ENCODE peak calls at places on chromosome 18, in six cellular contexts. A is IMR-90, O is neuronal stem cell, V is mesenchymal stem cell, B is H1, M is trophoblast cell. H is an unnamed sample.

GRCh38 chr18:25284861-25285574 is 66.9 kb downstream of the ZNF521 start:
- DNase-seq in A (peak; percentile 41), O (no peak), V (peak; percentile 77), B (no peak), M (no peak), H (no peak)

GRCh38 chr18:25279133-25279532 is 72.8 kb downstream of the ZNF521 start:
- DNase-seq in A (peak; percentile 87), O (no peak), V (peak; percentile 67), B (no peak), M (no peak), H (no peak)

GRCh38 chr18:66724664-66725356 is 120.9 kb upstream of the CDH19 start:
- DNase-seq in A (no peak), O (no peak), V (no peak), B (no peak), M (no peak), H (no peak)

GRCh38 chr18:35494281-35494825 is 3.4 kb downstream of the INO80C start:
- DNase-seq in A (no peak), O (no peak), V (no peak), B (no peak), M (no peak), H (no peak)

GRCh38 chr18:47345291-47345690 is 93.8 kb upstream of the SKOR2 start:
- DNase-seq in A (no peak), O (no peak), V (no peak), B (no peak), M (no peak), H (no peak)

GRCh38 chr18:57819671-57820460 is 16.8 kb upstream of the ATP8B1 start:
- DNase-seq in A (peak; percentile 95), O (no peak), V (peak; percentile 82), B (no peak), M (peak; percentile 17), H (no peak)

GRCh38 chr18:25144835-25145234 is 207.1 kb downstream of the ZNF521 start:
- DNase-seq in A (peak; percentile 92), O (no peak), V (peak; percentile 57), B (no peak), M (no peak), H (no peak)

GRCh38 chr18:59605633-59606192 is 91.5 kb downstream of the CCBE1 start:
- DNase-seq in A (peak; percentile 78), O (no peak), V (no peak), B (no peak), M (no peak), H (no peak)

DNA sequence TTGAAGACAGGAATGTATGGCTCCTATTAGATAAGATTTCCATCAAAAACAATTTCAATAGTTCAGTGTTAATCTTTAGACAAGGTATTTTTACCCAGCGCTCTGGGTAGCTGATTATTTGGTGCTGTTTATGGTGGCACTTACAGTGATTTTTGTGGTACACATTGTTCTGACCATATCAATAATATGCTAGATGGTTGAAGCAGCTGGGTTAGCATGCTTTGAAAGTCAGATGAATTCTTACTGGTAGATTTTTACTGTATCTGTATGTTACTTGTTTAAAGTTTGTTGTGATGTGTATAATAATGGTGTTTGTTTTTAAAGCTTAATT is 6.3 kb downstream of the SOCS6 start:
- DNase-seq in A (no peak), O (no peak), V (no peak), B (no peak), M (peak; percentile 29), H (no peak)
- H4K91ac ChIP-seq in A (no peak overlapping the region), O (no peak overlapping the region), V (no peak overlapping the region), B (no peak overlapping the region), M (no peak overlapping the region), H (no peak overlapping the region)

GRCh38 chr18:51751901-51752300 is 554.4 kb upstream of the MEX3C start:
- DNase-seq in A (no peak), O (no peak), V (no peak), B (no peak), M (no peak), H (no peak)
- H3K23ac ChIP-seq in A (no peak overlapping the region), O (no peak overlapping the region), V (no peak overlapping the region), B (no peak overlapping the region), M (no peak overlapping the region), H (no peak overlapping the region)

GRCh38 chr18:23875966-23876365 is 138.6 kb upstream of the TTC39C start:
- DNase-seq in A (no peak), O (no peak), V (no peak), B (no peak), M (no peak), H (no peak)
- H4K91ac ChIP-seq in A (no peak overlapping the region), O (no peak overlapping the region), V (no peak overlapping the region), B (no peak overlapping the region), M (no peak overlapping the region), H (no peak overlapping the region)

DNA sequence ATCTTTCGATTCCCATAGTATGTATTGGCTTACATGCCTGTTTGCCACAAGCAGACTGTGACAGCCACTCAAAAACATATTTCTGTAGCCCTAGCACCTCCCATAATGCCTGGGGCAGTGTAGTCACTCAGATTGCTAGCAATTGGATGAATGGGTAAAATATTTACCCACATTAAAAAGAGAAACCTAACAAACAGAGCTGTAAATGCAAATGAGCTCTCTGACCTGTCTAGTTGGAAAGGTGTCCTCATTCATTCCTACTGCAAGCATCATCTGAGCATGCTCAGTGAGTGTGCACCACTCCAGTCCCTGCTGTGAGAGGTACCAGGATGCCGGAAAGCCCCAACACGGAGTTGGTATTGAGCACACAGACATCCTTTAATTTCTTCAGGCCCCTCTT is 234.0 kb upstream of the RAB12 start:
- DNase-seq in A (no peak), O (no peak), V (no peak), B (no peak), M (peak; percentile 73), H (no peak)
- H3K23ac ChIP-seq in A (no peak overlapping the region), O (no peak overlapping the region), V (no peak overlapping the region), B (no peak overlapping the region), M (no peak overlapping the region), H (no peak overlapping the region)

GRCh38 chr18:49457616-49458015 is 2.8 kb downstream of the DYM start:
- DNase-seq in A (no peak), O (no peak), V (no peak), B (no peak), M (no peak), H (no peak)

GRCh38 chr18:49459404-49460171 is 857 bp downstream of the DYM start:
- DNase-seq in A (peak; percentile 12), O (no peak), V (peak; percentile 30), B (no peak), M (peak; percentile 34), H (no peak)

GRCh38 chr18:49460958-49461601 is 635 bp upstream of the DYM start:
- DNase-seq in A (no peak), O (no peak), V (no peak), B (no peak), M (peak; percentile 84), H (no peak)

GRCh38 chr18:49461602-49461977 is 1.1 kb upstream of the DYM start:
- DNase-seq in A (no peak), O (no peak), V (no peak), B (no peak), M (no peak), H (no peak)

GRCh38 chr18:49456794-49457193 is 3.7 kb downstream of the DYM start:
- DNase-seq in A (peak; percentile 51), O (no peak), V (peak; percentile 29), B (no peak), M (no peak), H (no peak)
- H4K91ac ChIP-seq in A (no peak overlapping the region), O (no peak overlapping the region), V (no peak overlapping the region), B (no peak overlapping the region), M (no peak overlapping the region), H (no peak overlapping the region)

GRCh38 chr18:49813071-49813320 is 337 bp downstream of the ACAA2 start:
- DNase-seq in A (peak; percentile 28), O (no peak), V (peak; percentile 55), B (no peak), M (peak; percentile 39), H (no peak)

GRCh38 chr18:49814147-49814499 is 790 bp upstream of the ACAA2 start:
- DNase-seq in A (peak; percentile 69), O (peak; percentile 64), V (peak; percentile 66), B (no peak), M (peak; percentile 73), H (peak; percentile 71)

GRCh38 chr18:49811151-49811938 is 2.0 kb downstream of the ACAA2 start:
- DNase-seq in A (no peak), O (no peak), V (no peak), B (no peak), M (no peak), H (no peak)

GRCh38 chr18:49812321-49813070 is 837 bp downstream of the ACAA2 start:
- DNase-seq in A (peak; percentile 15), O (no peak), V (peak; percentile 57), B (no peak), M (no peak), H (no peak)

DNA sequence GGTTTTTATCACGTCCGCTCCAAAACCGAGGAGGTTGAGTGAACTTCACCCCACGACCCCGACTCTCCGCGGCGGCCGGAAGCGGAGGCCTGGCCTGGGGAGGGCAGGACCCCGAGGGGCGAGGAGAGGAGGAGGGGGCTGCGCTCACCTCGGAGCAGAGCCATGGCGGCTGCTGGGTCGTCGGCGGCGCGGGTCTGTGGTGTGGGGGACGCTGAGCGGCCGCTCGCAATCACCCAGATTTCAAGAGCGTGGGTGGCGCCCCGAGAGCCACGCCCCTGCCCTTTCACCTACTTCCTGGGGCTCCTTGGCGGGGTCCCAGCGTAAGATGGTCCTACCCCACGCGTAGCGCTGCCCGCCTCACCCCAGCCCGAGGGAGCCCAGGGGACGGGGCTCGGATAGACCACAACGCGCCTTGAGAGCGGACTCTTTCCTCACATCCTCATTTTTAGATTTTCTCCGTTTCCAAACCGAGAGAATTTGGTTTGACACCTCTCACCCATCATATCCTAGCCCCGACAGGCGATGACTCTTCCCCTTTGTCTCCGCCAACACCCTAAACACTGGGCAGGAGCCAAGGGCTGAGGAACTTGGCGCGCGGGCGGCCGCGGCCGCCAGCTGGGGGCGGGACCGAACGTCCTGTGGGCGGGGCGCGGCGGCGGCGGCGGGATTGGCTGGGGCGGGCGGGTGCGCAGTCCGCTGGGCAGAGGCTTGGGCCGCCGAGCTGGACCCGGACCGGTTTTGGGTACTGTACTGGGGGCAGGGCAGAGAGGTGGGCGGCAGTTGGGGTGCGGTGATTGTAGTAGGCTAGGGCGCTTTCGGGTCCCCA is at the start of gene ACAA2:
- DNase-seq in A (peak; percentile 83), O (peak; percentile 65), V (peak; percentile 83), B (no peak), M (peak; percentile 85), H (peak; percentile 80)
- H3K23ac ChIP-seq in A (peak within 1 kb of the TSS; percentile 99), O (peak within 1 kb of the TSS; percentile 87), V (peak within 1 kb of the TSS; percentile 91), B (no peak within 1 kb of the TSS), M (no peak within 1 kb of the TSS), H (no peak within 1 kb of the TSS)

DNA sequence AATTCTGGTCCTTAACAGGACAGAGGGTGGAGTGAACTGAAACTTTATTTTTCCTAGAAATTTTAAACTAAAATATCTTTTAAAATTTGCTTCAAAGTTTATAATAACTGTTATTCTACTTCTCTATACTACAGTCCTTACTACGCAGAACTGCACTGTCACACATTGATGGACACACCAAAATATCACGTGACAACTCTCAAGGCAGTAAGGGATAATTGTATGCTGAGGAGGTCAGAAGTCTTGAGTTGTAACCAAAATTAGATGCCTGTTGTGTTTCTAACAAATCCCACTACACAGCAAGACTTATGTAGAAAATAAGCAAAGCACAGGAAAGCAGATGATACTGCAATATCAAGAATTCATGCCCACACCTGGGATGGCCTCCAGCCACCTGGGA is 76.3 kb downstream of the CHST9 start:
- DNase-seq in A (no peak), O (no peak), V (no peak), B (no peak), M (no peak), H (no peak)
- H4K91ac ChIP-seq in A (no peak overlapping the region), O (no peak overlapping the region), V (no peak overlapping the region), B (no peak overlapping the region), M (no peak overlapping the region), H (no peak overlapping the region)

GRCh38 chr18:53971331-53971730 is 253.1 kb downstream of the MBD2 start:
- DNase-seq in A (no peak), O (no peak), V (no peak), B (no peak), M (peak; percentile 15), H (no peak)
- H3K23ac ChIP-seq in A (no peak overlapping the region), O (no peak overlapping the region), V (no peak overlapping the region), B (no peak overlapping the region), M (no peak overlapping the region), H (no peak overlapping the region)